ENCODE peak calls at places on chromosomes 11 and 22, in nine cellular contexts. C is type B pancreatic cell; Q is fibroblast of pulmonary artery; A is activated CD4-positive, alpha-beta T cell treated with anti-CD3 and anti-CD28 coated beads, Interleukin-2, amount 50 U/mL, for 4 hours; B is GM23338; T is activated CD4-positive, CD25-positive, alpha-beta regulatory T cell treated with anti-CD3 and anti-CD28 coated beads, Interleukin-2, amount 50 U/mL, for 16 hours; H is stimulated activated CD8-positive, alpha-beta memory T cell treated with anti-CD3 and anti-CD28 coated beads, Interleukin-12 subunit alpha, Interleukin-12 subunit beta, amount 100 ng/mL, for 4 hours; N is germinal center; F is HEK293T. R is an unnamed sample.

GRCh38 chr11:69292221-69292648 is 1.7 kb upstream of the MYEOV start:
- DNase-seq in C (no peak), T (no peak), B (peak; percentile 61), F (peak; percentile 51), Q (peak; percentile 44), N (peak; percentile 51), A (peak; percentile 52), H (peak; percentile 19), R (peak; percentile 30)

GRCh38 chr11:133966147-133966546 is 9.4 kb upstream of the IGSF9B start:
- DNase-seq in N (no peak), A (no peak), T (no peak), H (no peak), C (no peak), B (no peak), Q (no peak), F (no peak), R (no peak)

GRCh38 chr11:62546244-62546936 is at the start of gene AHNAK:
- DNase-seq in T (no peak), Q (peak; percentile 63), F (peak; percentile 65), C (peak; percentile 87), H (no peak), N (peak; percentile 48), A (no peak), B (peak; percentile 76), R (peak; percentile 62)

GRCh38 chr11:61361686-61362541 is at the start of the genes CYB561A3 and TMEM138:
- DNase-seq in H (peak; percentile 76), A (peak; percentile 84), C (peak; percentile 92), B (peak; percentile 97), N (peak; percentile 90), F (peak; percentile 91), Q (peak; percentile 93), T (peak; percentile 73), R (peak; percentile 83)

GRCh38 chr11:1440066-1440465 is 46.5 kb downstream of the MOB2 start:
- DNase-seq in A (no peak), T (no peak), Q (no peak), H (no peak), F (no peak), C (no peak), N (no peak), B (no peak), R (no peak)

GRCh38 chr11:69437001-69437875 is 44.2 kb upstream of the LINC01488 start:
- DNase-seq in Q (no peak), N (no peak), H (no peak), A (no peak), C (no peak), B (peak; percentile 55), F (no peak), T (no peak), R (no peak)

GRCh38 chr11:6567371-6567745 is 36.1 kb downstream of the RRP8 start:
- DNase-seq in B (no peak), F (no peak), C (no peak), N (no peak), A (no peak), Q (no peak), H (no peak), T (no peak), R (no peak)

GRCh38 chr11:75498556-75499255 is 27.0 kb downstream of the GDPD5 start:
- DNase-seq in B (no peak), C (no peak), N (no peak), H (no peak), Q (no peak), F (no peak), T (no peak), A (no peak), R (no peak)

GRCh38 chr22:36155702-36156101 is 4.9 kb downstream of the APOL3 start:
- DNase-seq in F (no peak), T (no peak), H (no peak), B (no peak), A (no peak), Q (peak; percentile 52), C (no peak), N (no peak), R (no peak)

GRCh38 chr11:134036484-134037092 is 32.3 kb upstream of the JAM3 start:
- DNase-seq in N (no peak), C (no peak), Q (no peak), A (no peak), H (no peak), T (no peak), F (no peak), B (peak; percentile 78), R (no peak)

GRCh38 chr11:28836285-28837081 is 728.3 kb downstream of the METTL15 start:
- DNase-seq in B (no peak), C (no peak), N (no peak), A (no peak), T (no peak), Q (peak; percentile 96), F (no peak), H (no peak), R (no peak)

GRCh38 chr11:57762235-57762866 is 749 bp downstream of the CTNND1 start:
- DNase-seq in Q (no peak), F (peak; percentile 22), A (no peak), B (no peak), C (no peak), N (no peak), T (no peak), H (no peak), R (no peak)

GRCh38 chr11:104650234-104650633 is 248.0 kb downstream of the CASP12 start:
- DNase-seq in Q (no peak), F (no peak), C (no peak), H (no peak), N (no peak), T (no peak), A (no peak), B (peak; percentile 76), R (no peak)

GRCh38 chr11:65777821-65778361 is 2.9 kb downstream of the AP5B1 start:
- DNase-seq in B (no peak), H (no peak), T (no peak), F (no peak), C (peak; percentile 65), A (no peak), N (no peak), Q (no peak), R (no peak)

GRCh38 chr11:10638285-10638684 is 55.3 kb downstream of the IRAG1 start:
- DNase-seq in C (no peak), F (no peak), H (no peak), T (no peak), Q (peak; percentile 53), B (no peak), A (no peak), N (no peak), R (no peak)

GRCh38 chr11:127205688-127206217 is 205.2 kb upstream of the KIRREL3 start:
- DNase-seq in C (no peak), H (no peak), F (no peak), B (no peak), N (no peak), A (no peak), T (no peak), Q (no peak), R (no peak)

GRCh38 chr11:795638-796564 is 2.2 kb downstream of the SLC25A22 start:
- DNase-seq in T (peak; percentile 60), C (no peak), Q (peak; percentile 73), F (no peak), A (peak; percentile 79), H (peak; percentile 73), B (peak; percentile 57), N (peak; percentile 92), R (peak; percentile 76)

GRCh38 chr11:115664313-115664712 is 160.1 kb upstream of the CADM1 start:
- DNase-seq in C (no peak), T (no peak), N (no peak), F (no peak), B (no peak), A (no peak), Q (no peak), H (no peak), R (no peak)

GRCh38 chr11:62489204-62489603 is 57.4 kb downstream of the AHNAK start:
- DNase-seq in N (no peak), H (no peak), C (no peak), B (no peak), T (no peak), F (no peak), Q (no peak), A (no peak), R (no peak)

GRCh38 chr11:18463439-18463838 is 7.8 kb downstream of the LDHAL6A start:
- DNase-seq in T (no peak), B (no peak), H (no peak), A (no peak), N (no peak), Q (no peak), F (no peak), C (no peak), R (no peak)

GRCh38 chr11:109320595-109320994 is 101.4 kb upstream of the C11orf87 start:
- DNase-seq in B (no peak), T (no peak), H (no peak), A (no peak), Q (peak; percentile 64), C (no peak), F (no peak), N (no peak), R (no peak)

GRCh38 chr11:126968915-126969314 is 31.7 kb downstream of the KIRREL3 start:
- DNase-seq in Q (no peak), A (no peak), B (peak; percentile 89), C (no peak), N (no peak), T (no peak), H (no peak), F (peak; percentile 11), R (no peak)

GRCh38 chr11:45042560-45042959 is 91.9 kb upstream of the TP53I11 start:
- DNase-seq in T (no peak), Q (no peak), N (no peak), F (no peak), B (no peak), A (no peak), C (no peak), H (no peak), R (no peak)

GRCh38 chr22:28440517-28441366 is 238.9 kb downstream of the TTC28 start:
- DNase-seq in F (no peak), B (no peak), T (no peak), A (no peak), C (no peak), Q (peak; percentile 68), H (no peak), N (no peak), R (no peak)

GRCh38 chr22:25208743-25209505 is 9.3 kb downstream of the CRYBB3 start:
- DNase-seq in C (no peak), A (no peak), B (peak; percentile 47), Q (no peak), T (no peak), H (no peak), N (no peak), F (no peak), R (no peak)

GRCh38 chr11:74371269-74372039 is 26.8 kb downstream of the PGM2L1 start:
- DNase-seq in F (no peak), B (no peak), N (no peak), Q (peak; percentile 44), C (no peak), T (no peak), A (no peak), H (no peak), R (no peak)